ENCODE peak calls at places on chromosomes 1 and 21, in nine cellular contexts. O is uterus, I is mammary epithelial cell, K is pancreas, H is Caco-2, D is cardiac fibroblast, P is stomach, U is tibial artery, Y is IMR-90. A is an unnamed sample.
A peak's percentile ranks its signal among the peaks of the same experiment; 100 is the strongest.

GRCh38 chr1:26278303-26278702 is 1.6 kb upstream of the SH3BGRL3 start:
- DNase-seq in O (no peak), Y (peak; percentile 77), P (peak; percentile 68), K (no peak), H (no peak), D (peak; percentile 83), I (peak; percentile 98), U (peak; percentile 91), A (peak; percentile 91)

GRCh38 chr1:3067301-3067670 is 1.7 kb upstream of the PRDM16 start:
- DNase-seq in K (no peak), U (peak; percentile 66), O (no peak), Y (no peak), P (no peak), I (no peak), H (no peak), D (no peak), A (no peak)

GRCh38 chr1:52190500-52191252 is 48.8 kb downstream of the ZFYVE9 start:
- DNase-seq in P (no peak), K (no peak), D (no peak), I (no peak), H (no peak), O (no peak), U (no peak), Y (peak; percentile 30), A (peak; percentile 13)

GRCh38 chr1:206472454-206472853 is 2.2 kb downstream of the IKBKE start:
- DNase-seq in P (no peak), I (peak; percentile 74), K (no peak), Y (peak; percentile 93), O (peak; percentile 47), D (peak; percentile 70), H (no peak), U (no peak), A (peak; percentile 86)

GRCh38 chr21:19244502-19245187 is 841.1 kb upstream of the TMPRSS15 start:
- DNase-seq in K (no peak), O (no peak), I (no peak), D (no peak), H (no peak), Y (no peak), P (no peak), U (peak; percentile 31), A (no peak)

GRCh38 chr1:119390499-119390898 is 21.9 kb downstream of the HAO2 start:
- DNase-seq in P (no peak), I (no peak), D (no peak), K (no peak), Y (no peak), H (no peak), O (no peak), U (no peak), A (no peak)

GRCh38 chr21:32347887-32348450 is 44.8 kb downstream of the URB1 start:
- DNase-seq in Y (no peak), I (no peak), O (no peak), D (no peak), P (no peak), H (peak; percentile 7), K (no peak), U (no peak), A (no peak)

GRCh38 chr1:28437260-28437923 is 67.9 kb downstream of the PHACTR4 start:
- DNase-seq in P (no peak), H (no peak), U (peak; percentile 68), K (peak; percentile 18), D (peak; percentile 82), O (peak; percentile 18), Y (peak; percentile 80), I (peak; percentile 84), A (peak; percentile 87)

GRCh38 chr21:32867587-32867986 is 96.0 kb upstream of the PAXBP1 start:
- DNase-seq in P (no peak), U (no peak), Y (no peak), H (no peak), I (no peak), K (no peak), O (no peak), D (no peak), A (no peak)

GRCh38 chr1:56249244-56249643 is 330.1 kb downstream of the PLPP3 start:
- DNase-seq in I (no peak), Y (no peak), H (no peak), D (no peak), O (no peak), P (no peak), U (no peak), K (no peak), A (no peak)

GRCh38 chr1:88891318-88892145 is at the start of gene GTF2B:
- DNase-seq in I (peak; percentile 93), U (peak; percentile 95), Y (peak; percentile 97), K (peak; percentile 86), D (peak; percentile 98), O (peak; percentile 93), P (peak; percentile 91), H (peak; percentile 86), A (peak; percentile 95)

GRCh38 chr1:226887006-226887405 is 16.6 kb downstream of the PSEN2 start:
- DNase-seq in P (no peak), Y (no peak), K (no peak), D (no peak), U (no peak), I (no peak), O (no peak), H (no peak), A (no peak)

GRCh38 chr1:152982076-152982475 is 1.8 kb upstream of the SPRR1A start:
- DNase-seq in I (no peak), O (no peak), H (no peak), P (no peak), K (no peak), Y (no peak), U (no peak), D (no peak), A (no peak)
- TF ChIP-seq CTCF in I (no peak), O (no peak), H (no peak), P (no peak), K (no peak), Y (no peak), U (no peak), D (no peak), A (no peak)

GRCh38 chr1:205444931-205445652 is 10.8 kb downstream of the BLACAT1 start:
- DNase-seq in O (peak; percentile 51), K (no peak), Y (no peak), U (peak; percentile 77), I (no peak), D (no peak), P (peak; percentile 34), H (no peak), A (no peak)

GRCh38 chr1:205444300-205444930 is 11.4 kb downstream of the BLACAT1 start:
- DNase-seq in H (no peak), K (no peak), I (no peak), P (no peak), U (peak; percentile 35), Y (no peak), O (no peak), D (no peak), A (no peak)

GRCh38 chr1:205442051-205442721 is 13.7 kb downstream of the BLACAT1 start:
- DNase-seq in O (no peak), P (no peak), D (no peak), Y (no peak), U (peak; percentile 51), H (no peak), K (no peak), I (no peak), A (no peak)

GRCh38 chr1:205445653-205445955 is 10.2 kb downstream of the BLACAT1 start:
- DNase-seq in I (no peak), O (no peak), Y (no peak), D (no peak), K (no peak), P (no peak), U (no peak), H (no peak), A (no peak)

GRCh38 chr1:205443585-205444299 is 12.1 kb downstream of the BLACAT1 start:
- DNase-seq in P (no peak), H (no peak), D (no peak), K (no peak), O (no peak), Y (no peak), U (peak; percentile 34), I (no peak), A (no peak)
- H3K4me3 ChIP-seq in P (no peak overlapping the region), H (no peak overlapping the region), D (no peak overlapping the region), K (no peak overlapping the region), O (no peak overlapping the region), Y (no peak overlapping the region), U (no peak overlapping the region), I (no peak overlapping the region), A (no peak overlapping the region)

GRCh38 chr1:182143825-182144661 is 82.5 kb upstream of the ZNF648 start:
- DNase-seq in Y (peak; percentile 45), K (peak; percentile 28), P (peak; percentile 82), H (no peak), O (peak; percentile 97), I (peak; percentile 85), D (peak; percentile 18), U (peak; percentile 94), A (peak; percentile 99)
- TF ChIP-seq CTCF in Y (no peak), K (no peak), P (no peak), H (no peak), O (no peak), I (no peak), D (no peak), U (no peak), A (no peak)

GRCh38 chr1:21332691-21333449 is 42.6 kb upstream of the ECE1 start:
- DNase-seq in U (no peak), K (peak; percentile 7), Y (no peak), D (no peak), H (no peak), I (no peak), O (no peak), P (no peak), A (no peak)

GRCh38 chr1:21335088-21335678 is 44.9 kb upstream of the ECE1 start:
- DNase-seq in P (no peak), O (no peak), U (no peak), I (peak; percentile 40), H (no peak), D (no peak), Y (no peak), K (no peak), A (no peak)

GRCh38 chr1:21333824-21334213 is 43.6 kb upstream of the ECE1 start:
- DNase-seq in P (no peak), O (no peak), Y (no peak), K (no peak), D (no peak), H (no peak), U (no peak), I (no peak), A (no peak)

GRCh38 chr1:21335750-21336168 is 45.5 kb upstream of the ECE1 start:
- DNase-seq in U (no peak), D (no peak), Y (no peak), O (no peak), H (no peak), P (no peak), I (peak; percentile 81), K (no peak), A (no peak)

DNA sequence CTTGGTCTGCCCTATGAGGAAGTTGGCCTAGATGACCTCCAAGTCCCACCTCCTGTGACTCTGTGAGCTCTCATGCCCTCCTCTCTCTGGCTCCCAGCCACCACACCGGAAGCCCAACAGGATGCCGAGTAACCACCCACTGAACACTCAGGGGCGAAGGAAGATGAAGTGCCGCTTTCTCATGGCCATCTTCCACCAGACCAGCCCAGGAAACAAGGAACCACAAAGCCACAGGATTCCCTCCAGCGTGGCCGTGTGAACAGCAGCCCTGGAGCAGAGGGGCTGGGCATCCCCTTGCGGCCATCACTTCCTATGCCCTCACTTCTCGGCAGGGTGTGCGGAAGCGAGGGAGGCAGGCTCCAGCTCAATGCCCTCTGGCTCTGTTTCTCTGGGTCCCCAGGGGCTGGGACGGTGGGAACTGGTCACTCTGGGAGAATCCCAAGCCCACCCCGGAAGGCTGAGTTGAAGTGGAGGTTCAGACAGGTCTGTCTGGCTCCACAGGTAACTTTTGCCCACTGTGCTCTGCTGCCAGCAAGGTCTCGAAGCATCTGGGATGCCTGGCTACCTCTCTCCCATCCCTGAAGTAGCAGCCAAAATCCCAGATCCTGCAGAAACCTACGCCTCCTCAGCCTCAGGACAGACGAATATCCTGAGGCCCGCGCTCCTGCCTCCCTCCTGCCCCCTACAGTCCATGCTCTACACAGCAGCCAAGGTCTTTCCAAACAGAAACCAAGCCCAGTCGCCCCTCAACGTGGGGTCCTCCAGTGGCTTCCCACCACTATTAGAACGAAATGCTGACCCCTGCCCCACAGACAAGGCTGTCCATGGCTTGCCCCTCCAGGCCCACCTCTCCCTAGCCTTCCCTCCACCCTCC is 44.2 kb upstream of the ECE1 start:
- DNase-seq in U (peak; percentile 86), Y (peak; percentile 86), K (peak; percentile 76), D (peak; percentile 89), P (peak; percentile 76), O (peak; percentile 82), H (peak; percentile 44), I (peak; percentile 90), A (peak; percentile 89)
- H3K4me3 ChIP-seq in U (peak overlapping the region; percentile 44), Y (peak overlapping the region; percentile 31), K (peak overlapping the region; percentile 4), D (peak overlapping the region; percentile 42), P (peak overlapping the region; percentile 24), O (peak overlapping the region; percentile 20), H (no peak overlapping the region), I (peak overlapping the region; percentile 46), A (peak overlapping the region; percentile 30)

A was measured in foreskin fibroblast.